ENCODE peak calls at places on chromosomes 1 and 21, in eight cellular contexts. V, U, M, X, R, N, Q and P are unnamed samples.
A peak's percentile ranks its signal among the peaks of the same experiment; 100 is the strongest.

GRCh38 chr1:17239420-17239819 is 9.5 kb upstream of the PADI3 start:
- DNase-seq in V (peak; percentile 39), U (peak; percentile 50), M (peak; percentile 71), X (peak; percentile 73), R (peak; percentile 88), N (peak; percentile 44), Q (peak; percentile 92), P (no peak)

GRCh38 chr1:164263540-164263939 is 295.4 kb upstream of the PBX1 start:
- DNase-seq in V (no peak), U (no peak), M (no peak), X (no peak), R (no peak), N (no peak), Q (no peak), P (no peak)

GRCh38 chr1:65939187-65939586 is 146.5 kb downstream of the PDE4B start:
- DNase-seq in V (no peak), U (no peak), M (no peak), X (no peak), R (no peak), N (no peak), Q (no peak), P (no peak)

GRCh38 chr1:40162791-40163441 is 1.7 kb downstream of the RLF start:
- DNase-seq in V (no peak), U (no peak), M (no peak), X (peak; percentile 52), R (no peak), N (no peak), Q (peak; percentile 52), P (no peak)

GRCh38 chr1:11320153-11320936 is 47.3 kb downstream of the UBIAD1 start:
- DNase-seq in V (no peak), U (peak; percentile 18), M (peak; percentile 51), X (no peak), R (peak; percentile 75), N (no peak), Q (no peak), P (peak; percentile 42)

GRCh38 chr1:47761201-47761930 is 235.8 kb downstream of the TRABD2B start:
- DNase-seq in V (no peak), U (no peak), M (peak; percentile 22), X (no peak), R (no peak), N (no peak), Q (no peak), P (no peak)

GRCh38 chr1:7420098-7420445 is 351.0 kb upstream of the VAMP3 start:
- DNase-seq in V (no peak), U (no peak), M (peak; percentile 32), X (no peak), R (no peak), N (peak; percentile 21), Q (no peak), P (no peak)

GRCh38 chr1:206557636-206558473 is 50.5 kb downstream of the RASSF5 start:
- DNase-seq in V (no peak), U (no peak), M (peak; percentile 63), X (no peak), R (peak; percentile 71), N (no peak), Q (no peak), P (no peak)

GRCh38 chr1:40607921-40608320 is 57.6 kb downstream of the RIMS3 start:
- DNase-seq in V (no peak), U (no peak), M (no peak), X (no peak), R (no peak), N (no peak), Q (no peak), P (no peak)

GRCh38 chr1:41758904-41759548 is 159.7 kb downstream of the HIVEP3 start:
- DNase-seq in V (no peak), U (no peak), M (no peak), X (peak; percentile 9), R (no peak), N (no peak), Q (peak; percentile 93), P (no peak)

GRCh38 chr1:40315795-40316594 is 1.1 kb downstream of the COL9A2 start:
- DNase-seq in V (no peak), U (peak; percentile 27), M (peak; percentile 61), X (peak; percentile 27), R (peak; percentile 56), N (no peak), Q (no peak), P (no peak)

GRCh38 chr21:46207006-46207919 is 21.3 kb downstream of the LSS start:
- DNase-seq in V (no peak), U (no peak), M (no peak), X (no peak), R (no peak), N (peak; percentile 38), Q (no peak), P (no peak)

GRCh38 chr21:45192332-45192731 is 95.4 kb downstream of the POFUT2 start:
- DNase-seq in V (no peak), U (no peak), M (no peak), X (no peak), R (peak; percentile 56), N (no peak), Q (no peak), P (no peak)

GRCh38 chr1:231049121-231049979 is 9.3 kb upstream of the FAM89A start:
- DNase-seq in V (no peak), U (no peak), M (no peak), X (no peak), R (no peak), N (no peak), Q (no peak), P (no peak)

GRCh38 chr1:57623039-57623790 is 199.4 kb upstream of the DAB1 start:
- DNase-seq in V (peak; percentile 64), U (no peak), M (no peak), X (peak; percentile 32), R (no peak), N (no peak), Q (peak; percentile 22), P (no peak)

GRCh38 chr1:177278626-177279390 is 108.0 kb downstream of the BRINP2 start:
- DNase-seq in V (no peak), U (no peak), M (no peak), X (no peak), R (no peak), N (no peak), Q (peak; percentile 45), P (no peak)

GRCh38 chr1:153490272-153491051 is 30.0 kb upstream of the S100A7 start:
- DNase-seq in V (peak; percentile 75), U (peak; percentile 72), M (peak; percentile 78), X (no peak), R (no peak), N (peak; percentile 81), Q (peak; percentile 97), P (no peak)

GRCh38 chr1:204132718-204133117 is 19.1 kb downstream of the ETNK2 start:
- DNase-seq in V (no peak), U (no peak), M (no peak), X (no peak), R (no peak), N (no peak), Q (no peak), P (no peak)

GRCh38 chr1:204130178-204130577 is 21.7 kb downstream of the ETNK2 start:
- DNase-seq in V (no peak), U (peak; percentile 98), M (no peak), X (no peak), R (no peak), N (no peak), Q (no peak), P (no peak)

GRCh38 chr1:204131978-204132377 is 19.9 kb downstream of the ETNK2 start:
- DNase-seq in V (no peak), U (no peak), M (no peak), X (no peak), R (no peak), N (no peak), Q (no peak), P (no peak)

GRCh38 chr1:204128964-204129896 is 22.6 kb downstream of the ETNK2 start:
- DNase-seq in V (peak; percentile 67), U (peak; percentile 82), M (peak; percentile 72), X (peak; percentile 66), R (peak; percentile 75), N (peak; percentile 76), Q (peak; percentile 61), P (peak; percentile 49)

GRCh38 chr1:204130989-204131892 is 20.6 kb downstream of the ETNK2 start:
- DNase-seq in V (no peak), U (peak; percentile 74), M (no peak), X (peak; percentile 87), R (no peak), N (no peak), Q (peak; percentile 89), P (no peak)
- H3K27ac ChIP-seq in V (no peak overlapping the region), U (peak overlapping the region; percentile 90), M (no peak overlapping the region), X (peak overlapping the region; percentile 50), R (no peak overlapping the region), N (no peak overlapping the region), Q (peak overlapping the region; percentile 67), P (no peak overlapping the region)

GRCh38 chr1:2878591-2878990 is 77.1 kb upstream of the TTC34 start:
- DNase-seq in V (no peak), U (no peak), M (no peak), X (no peak), R (no peak), N (no peak), Q (no peak), P (no peak)

GRCh38 chr1:2879026-2879425 is 77.5 kb upstream of the TTC34 start:
- DNase-seq in V (no peak), U (no peak), M (no peak), X (no peak), R (no peak), N (no peak), Q (no peak), P (no peak)

GRCh38 chr1:2877391-2877790 is 75.9 kb upstream of the TTC34 start:
- DNase-seq in V (no peak), U (no peak), M (no peak), X (no peak), R (no peak), N (no peak), Q (no peak), P (no peak)

GRCh38 chr1:2875677-2876531 is 74.4 kb upstream of the TTC34 start:
- DNase-seq in V (no peak), U (peak; percentile 46), M (no peak), X (no peak), R (no peak), N (peak; percentile 62), Q (no peak), P (no peak)

GRCh38 chr1:2876846-2877245 is 75.4 kb upstream of the TTC34 start:
- DNase-seq in V (no peak), U (no peak), M (no peak), X (no peak), R (no peak), N (no peak), Q (no peak), P (no peak)
- H3K27me3 ChIP-seq in V (no peaks in the 10 kb centered on the region), U (no peaks in the 10 kb centered on the region), M (no peaks in the 10 kb centered on the region), X (no peaks in the 10 kb centered on the region), R (no peaks in the 10 kb centered on the region), N (no peaks in the 10 kb centered on the region), Q (no peaks in the 10 kb centered on the region), P (no peaks in the 10 kb centered on the region)

GRCh38 chr1:226589008-226589733 is 40.6 kb downstream of the STUM start:
- DNase-seq in V (no peak), U (peak; percentile 81), M (no peak), X (no peak), R (no peak), N (peak; percentile 41), Q (no peak), P (no peak)
- H3K27ac ChIP-seq in V (peak overlapping the region; percentile 53), U (peak overlapping the region; percentile 68), M (no peak overlapping the region), X (no peak overlapping the region), R (no peak overlapping the region), N (no peak overlapping the region), Q (no peak overlapping the region), P (no peak overlapping the region)

DNA sequence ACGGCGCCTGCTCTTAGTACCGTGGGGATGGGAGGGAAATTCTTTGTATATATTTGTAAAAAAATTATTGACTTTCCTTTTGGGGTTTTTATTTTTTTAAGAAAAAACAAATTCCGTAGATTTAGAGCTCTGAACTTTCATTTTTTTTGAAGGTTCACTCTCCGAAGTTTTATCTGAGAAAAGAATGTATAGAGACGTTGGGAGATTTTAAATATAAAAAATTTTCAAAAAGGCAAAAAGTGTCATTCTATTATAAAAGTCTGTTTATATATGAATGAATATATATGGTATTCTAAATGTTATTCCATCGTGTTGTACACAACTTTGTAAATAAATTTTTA is 2.4 kb downstream of the FOXD3 start:
- DNase-seq in V (no peak), U (no peak), M (no peak), X (no peak), R (no peak), N (no peak), Q (no peak), P (no peak)
- H3K27me3 ChIP-seq in V (peaks cover 71% of the 10 kb centered on the region), U (peaks cover 87% of the 10 kb centered on the region), M (peaks cover 6% of the 10 kb centered on the region), X (peaks cover 100% of the 10 kb centered on the region), R (no peaks in the 10 kb centered on the region), N (no peaks in the 10 kb centered on the region), Q (peaks cover 89% of the 10 kb centered on the region), P (peaks cover 92% of the 10 kb centered on the region)